ENCODE peak calls at places on chromosomes 7 and 10, in nine cellular contexts. One of them, this sample, is unnamed.

GRCh38 chr10:16566202-16566805 is 44.6 kb upstream of the C1QL3 start:
- DNase-seq in foreskin keratinocyte: no peak
- DNase-seq in cardiac fibroblast: no peak
- DNase-seq in lower leg skin: no peak
- DNase-seq in IMR-90: no peak
- DNase-seq in DND-41: no peak
- DNase-seq in body of pancreas: no peak
- DNase-seq in type B pancreatic cell: no peak
- DNase-seq in CD8-positive, alpha-beta T cell: no peak
- DNase-seq in this sample: no peak

GRCh38 chr7:141073173-141073640 is 657 bp upstream of the TMEM178B start:
- DNase-seq in IMR-90: peak
- DNase-seq in DND-41: no peak
- DNase-seq in body of pancreas: peak
- DNase-seq in lower leg skin: no peak
- DNase-seq in CD8-positive, alpha-beta T cell: no peak
- DNase-seq in type B pancreatic cell: peak
- DNase-seq in cardiac fibroblast: peak
- DNase-seq in foreskin keratinocyte: no peak
- DNase-seq in this sample: peak

GRCh38 chr10:5291501-5292195 is 73.1 kb upstream of the UCN3 start:
- DNase-seq in DND-41: peak
- DNase-seq in foreskin keratinocyte: peak
- DNase-seq in body of pancreas: no peak
- DNase-seq in CD8-positive, alpha-beta T cell: peak
- DNase-seq in type B pancreatic cell: no peak
- DNase-seq in IMR-90: peak
- DNase-seq in lower leg skin: peak
- DNase-seq in cardiac fibroblast: peak
- DNase-seq in this sample: no peak

GRCh38 chr7:85041599-85042216 is 145.1 kb downstream of the SEMA3D start:
- DNase-seq in IMR-90: peak
- DNase-seq in type B pancreatic cell: no peak
- DNase-seq in DND-41: peak
- DNase-seq in body of pancreas: peak
- DNase-seq in cardiac fibroblast: peak
- DNase-seq in CD8-positive, alpha-beta T cell: no peak
- DNase-seq in foreskin keratinocyte: no peak
- DNase-seq in lower leg skin: peak
- DNase-seq in this sample: peak

GRCh38 chr10:66827353-66827752 is 98.5 kb upstream of the LRRTM3 start:
- DNase-seq in lower leg skin: no peak
- DNase-seq in cardiac fibroblast: peak
- DNase-seq in CD8-positive, alpha-beta T cell: no peak
- DNase-seq in IMR-90: peak
- DNase-seq in type B pancreatic cell: no peak
- DNase-seq in DND-41: no peak
- DNase-seq in foreskin keratinocyte: peak
- DNase-seq in body of pancreas: no peak
- DNase-seq in this sample: no peak

GRCh38 chr7:155961241-155962190 is 149.3 kb upstream of the SHH start:
- DNase-seq in type B pancreatic cell: no peak
- DNase-seq in lower leg skin: peak
- DNase-seq in body of pancreas: peak
- DNase-seq in CD8-positive, alpha-beta T cell: peak
- DNase-seq in cardiac fibroblast: peak
- DNase-seq in DND-41: no peak
- DNase-seq in foreskin keratinocyte: peak
- DNase-seq in IMR-90: no peak
- DNase-seq in this sample: no peak

GRCh38 chr7:38281211-38281610 is 7.8 kb upstream of the TARP start:
- DNase-seq in IMR-90: no peak
- DNase-seq in foreskin keratinocyte: no peak
- DNase-seq in cardiac fibroblast: no peak
- DNase-seq in DND-41: no peak
- DNase-seq in type B pancreatic cell: no peak
- DNase-seq in CD8-positive, alpha-beta T cell: no peak
- DNase-seq in body of pancreas: no peak
- DNase-seq in lower leg skin: no peak
- DNase-seq in this sample: no peak

GRCh38 chr10:114694735-114695134 is 36.7 kb upstream of the ABLIM1 start:
- DNase-seq in body of pancreas: peak
- DNase-seq in CD8-positive, alpha-beta T cell: peak
- DNase-seq in IMR-90: no peak
- DNase-seq in DND-41: no peak
- DNase-seq in foreskin keratinocyte: no peak
- DNase-seq in lower leg skin: no peak
- DNase-seq in cardiac fibroblast: peak
- DNase-seq in type B pancreatic cell: no peak
- DNase-seq in this sample: peak

GRCh38 chr10:68099736-68100135 is 9.6 kb upstream of the MYPN start:
- DNase-seq in cardiac fibroblast: peak
- DNase-seq in DND-41: no peak
- DNase-seq in CD8-positive, alpha-beta T cell: no peak
- DNase-seq in IMR-90: peak
- DNase-seq in foreskin keratinocyte: no peak
- DNase-seq in body of pancreas: no peak
- DNase-seq in lower leg skin: no peak
- DNase-seq in type B pancreatic cell: no peak
- DNase-seq in this sample: no peak

GRCh38 chr10:11425288-11425595 is 186.2 kb downstream of the USP6NL start:
- DNase-seq in CD8-positive, alpha-beta T cell: no peak
- DNase-seq in IMR-90: no peak
- DNase-seq in lower leg skin: no peak
- DNase-seq in type B pancreatic cell: no peak
- DNase-seq in DND-41: peak
- DNase-seq in foreskin keratinocyte: no peak
- DNase-seq in cardiac fibroblast: no peak
- DNase-seq in body of pancreas: no peak
- DNase-seq in this sample: no peak

GRCh38 chr7:126079581-126079980 is 1150.0 kb upstream of the POT1 start:
- DNase-seq in CD8-positive, alpha-beta T cell: no peak
- DNase-seq in IMR-90: no peak
- DNase-seq in type B pancreatic cell: no peak
- DNase-seq in body of pancreas: no peak
- DNase-seq in cardiac fibroblast: no peak
- DNase-seq in lower leg skin: no peak
- DNase-seq in DND-41: no peak
- DNase-seq in foreskin keratinocyte: no peak
- DNase-seq in this sample: peak

GRCh38 chr10:78905940-78906308 is 162.8 kb upstream of the ZMIZ1 start:
- DNase-seq in body of pancreas: peak
- DNase-seq in foreskin keratinocyte: no peak
- DNase-seq in IMR-90: no peak
- DNase-seq in CD8-positive, alpha-beta T cell: no peak
- DNase-seq in cardiac fibroblast: no peak
- DNase-seq in type B pancreatic cell: peak
- DNase-seq in lower leg skin: peak
- DNase-seq in DND-41: no peak
- DNase-seq in this sample: no peak

GRCh38 chr10:129547583-129547982 is 80.5 kb downstream of the MGMT start:
- DNase-seq in IMR-90: peak
- DNase-seq in CD8-positive, alpha-beta T cell: no peak
- DNase-seq in type B pancreatic cell: no peak
- DNase-seq in DND-41: no peak
- DNase-seq in cardiac fibroblast: no peak
- DNase-seq in body of pancreas: no peak
- DNase-seq in lower leg skin: peak
- DNase-seq in foreskin keratinocyte: no peak
- DNase-seq in this sample: no peak

GRCh38 chr7:32890010-32890552 is 1.5 kb downstream of the KBTBD2 start:
- DNase-seq in cardiac fibroblast: peak
- DNase-seq in CD8-positive, alpha-beta T cell: no peak
- DNase-seq in body of pancreas: no peak
- DNase-seq in lower leg skin: no peak
- DNase-seq in foreskin keratinocyte: no peak
- DNase-seq in DND-41: peak
- DNase-seq in IMR-90: peak
- DNase-seq in type B pancreatic cell: no peak
- DNase-seq in this sample: peak

GRCh38 chr7:45055016-45055415 is 33.8 kb downstream of the NACAD start:
- DNase-seq in foreskin keratinocyte: no peak
- DNase-seq in lower leg skin: peak
- DNase-seq in DND-41: no peak
- DNase-seq in CD8-positive, alpha-beta T cell: no peak
- DNase-seq in body of pancreas: no peak
- DNase-seq in IMR-90: no peak
- DNase-seq in type B pancreatic cell: no peak
- DNase-seq in cardiac fibroblast: no peak
- DNase-seq in this sample: no peak

GRCh38 chr10:5242585-5242984 is 45.9 kb downstream of the AKR1C4 start:
- DNase-seq in type B pancreatic cell: no peak
- DNase-seq in cardiac fibroblast: no peak
- DNase-seq in CD8-positive, alpha-beta T cell: no peak
- DNase-seq in foreskin keratinocyte: no peak
- DNase-seq in IMR-90: no peak
- DNase-seq in lower leg skin: no peak
- DNase-seq in body of pancreas: no peak
- DNase-seq in DND-41: no peak
- DNase-seq in this sample: no peak

GRCh38 chr7:50641442-50642405 is 76.5 kb upstream of the DDC start:
- DNase-seq in DND-41: no peak
- DNase-seq in CD8-positive, alpha-beta T cell: peak
- DNase-seq in cardiac fibroblast: no peak
- DNase-seq in foreskin keratinocyte: no peak
- DNase-seq in lower leg skin: peak
- DNase-seq in body of pancreas: peak
- DNase-seq in type B pancreatic cell: no peak
- DNase-seq in IMR-90: no peak
- DNase-seq in this sample: no peak

GRCh38 chr10:76149602-76150138 is 718.2 kb downstream of the LRMDA start:
- DNase-seq in type B pancreatic cell: no peak
- DNase-seq in CD8-positive, alpha-beta T cell: no peak
- DNase-seq in lower leg skin: no peak
- DNase-seq in IMR-90: no peak
- DNase-seq in cardiac fibroblast: no peak
- DNase-seq in DND-41: no peak
- DNase-seq in body of pancreas: no peak
- DNase-seq in foreskin keratinocyte: no peak
- DNase-seq in this sample: no peak

GRCh38 chr10:10785627-10786333 is 231.9 kb upstream of the CELF2 start:
- DNase-seq in IMR-90: peak
- DNase-seq in CD8-positive, alpha-beta T cell: no peak
- DNase-seq in body of pancreas: no peak
- DNase-seq in cardiac fibroblast: peak
- DNase-seq in type B pancreatic cell: no peak
- DNase-seq in DND-41: no peak
- DNase-seq in foreskin keratinocyte: peak
- DNase-seq in lower leg skin: no peak
- DNase-seq in this sample: no peak

GRCh38 chr7:72183835-72184234 is 228.3 kb downstream of the CALN1 start:
- DNase-seq in CD8-positive, alpha-beta T cell: no peak
- DNase-seq in lower leg skin: no peak
- DNase-seq in type B pancreatic cell: no peak
- DNase-seq in body of pancreas: no peak
- DNase-seq in IMR-90: no peak
- DNase-seq in cardiac fibroblast: no peak
- DNase-seq in DND-41: no peak
- DNase-seq in foreskin keratinocyte: no peak
- DNase-seq in this sample: no peak
- TF ChIP-seq CTCF in CD8-positive, alpha-beta T cell: no peak
- TF ChIP-seq CTCF in lower leg skin: no peak
- TF ChIP-seq CTCF in type B pancreatic cell: peak
- TF ChIP-seq CTCF in body of pancreas: no peak
- TF ChIP-seq CTCF in IMR-90: no peak
- TF ChIP-seq CTCF in cardiac fibroblast: no peak
- TF ChIP-seq CTCF in DND-41: peak
- TF ChIP-seq CTCF in foreskin keratinocyte: peak
- TF ChIP-seq CTCF in this sample: no peak

GRCh38 chr10:43137971-43138756 is at the start of gene CSGALNACT2:
- DNase-seq in type B pancreatic cell: peak
- DNase-seq in CD8-positive, alpha-beta T cell: peak
- DNase-seq in body of pancreas: peak
- DNase-seq in foreskin keratinocyte: peak
- DNase-seq in IMR-90: peak
- DNase-seq in DND-41: peak
- DNase-seq in lower leg skin: peak
- DNase-seq in cardiac fibroblast: peak
- DNase-seq in this sample: peak
- TF ChIP-seq CTCF in type B pancreatic cell: no peak
- TF ChIP-seq CTCF in CD8-positive, alpha-beta T cell: no peak
- TF ChIP-seq CTCF in body of pancreas: no peak
- TF ChIP-seq CTCF in foreskin keratinocyte: no peak
- TF ChIP-seq CTCF in IMR-90: peak
- TF ChIP-seq CTCF in DND-41: peak
- TF ChIP-seq CTCF in lower leg skin: no peak
- TF ChIP-seq CTCF in cardiac fibroblast: no peak
- TF ChIP-seq CTCF in this sample: no peak

DNA sequence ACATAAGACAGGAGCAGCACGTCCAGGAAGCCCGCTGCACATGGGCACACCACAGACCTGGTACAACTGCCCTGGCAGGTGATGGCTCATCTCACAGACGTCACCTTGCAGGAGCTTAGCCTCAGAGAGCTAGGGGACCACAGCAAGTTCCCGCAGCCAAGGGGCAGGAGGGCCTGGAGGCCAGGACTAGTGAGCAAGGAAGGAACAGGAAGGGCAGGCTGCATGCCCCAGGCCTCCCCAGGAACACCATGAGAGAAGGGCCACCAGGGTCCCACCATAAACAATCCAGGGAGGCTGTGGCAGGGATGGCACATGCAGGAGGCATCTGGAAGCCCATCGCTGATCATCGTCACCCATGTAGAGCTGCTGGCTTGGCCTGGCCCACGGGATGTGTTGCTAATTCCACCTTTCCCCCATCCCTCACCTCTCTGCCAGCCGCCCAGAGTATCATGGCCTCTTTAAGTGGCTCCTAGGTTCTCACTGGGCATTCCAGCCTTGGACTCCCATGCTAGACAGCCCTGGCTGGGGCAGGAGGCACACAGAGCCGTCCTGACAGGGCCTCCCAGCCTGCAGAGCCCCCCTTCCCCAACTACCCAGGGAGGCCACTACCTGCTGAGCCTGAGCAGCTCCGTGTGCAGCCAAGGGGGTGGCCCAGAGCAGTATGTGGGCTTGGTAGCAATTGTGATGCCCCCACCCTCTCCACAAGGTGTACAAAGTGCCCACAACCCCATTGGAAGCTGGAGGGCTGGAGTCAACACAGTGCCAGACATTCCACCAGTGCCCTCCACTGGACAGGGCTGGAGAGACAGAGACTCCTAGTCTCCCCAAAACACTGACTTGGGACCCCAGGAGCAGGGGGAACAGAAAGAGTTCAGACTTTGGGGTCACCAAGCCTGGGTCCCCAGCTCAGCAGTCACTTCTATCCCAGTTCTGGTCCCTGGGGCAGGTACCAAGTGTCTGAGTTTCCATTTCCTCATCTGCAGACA is 35.5 kb downstream of the GRID1 start:
- DNase-seq in cardiac fibroblast: no peak
- DNase-seq in lower leg skin: no peak
- DNase-seq in DND-41: no peak
- DNase-seq in CD8-positive, alpha-beta T cell: no peak
- DNase-seq in body of pancreas: no peak
- DNase-seq in type B pancreatic cell: no peak
- DNase-seq in foreskin keratinocyte: no peak
- DNase-seq in IMR-90: no peak
- DNase-seq in this sample: no peak
- TF ChIP-seq CTCF in cardiac fibroblast: no peak
- TF ChIP-seq CTCF in lower leg skin: no peak
- TF ChIP-seq CTCF in DND-41: peak
- TF ChIP-seq CTCF in CD8-positive, alpha-beta T cell: no peak
- TF ChIP-seq CTCF in body of pancreas: no peak
- TF ChIP-seq CTCF in type B pancreatic cell: no peak
- TF ChIP-seq CTCF in foreskin keratinocyte: peak
- TF ChIP-seq CTCF in IMR-90: no peak
- TF ChIP-seq CTCF in this sample: no peak

GRCh38 chr7:3089493-3089892 is 45.8 kb upstream of the CARD11 start:
- DNase-seq in DND-41: no peak
- DNase-seq in body of pancreas: no peak
- DNase-seq in foreskin keratinocyte: no peak
- DNase-seq in cardiac fibroblast: peak
- DNase-seq in CD8-positive, alpha-beta T cell: no peak
- DNase-seq in type B pancreatic cell: no peak
- DNase-seq in IMR-90: peak
- DNase-seq in lower leg skin: no peak
- DNase-seq in this sample: no peak
- TF ChIP-seq CTCF in DND-41: peak
- TF ChIP-seq CTCF in body of pancreas: peak
- TF ChIP-seq CTCF in foreskin keratinocyte: peak
- TF ChIP-seq CTCF in cardiac fibroblast: peak
- TF ChIP-seq CTCF in CD8-positive, alpha-beta T cell: peak
- TF ChIP-seq CTCF in type B pancreatic cell: peak
- TF ChIP-seq CTCF in IMR-90: no peak
- TF ChIP-seq CTCF in lower leg skin: no peak
- TF ChIP-seq CTCF in this sample: no peak